ENCODE peak calls at places on chromosomes 1 and 21, in four cellular contexts. One of them, this sample, is unnamed.

GRCh38 chr1:236002025-236002390 is 62.9 kb downstream of the NID1 start:
- DNase-seq in neural progenitor cell: no peak
- DNase-seq in MM.1S: no peak
- DNase-seq in HCT116: no peak
- DNase-seq in this sample: no peak

GRCh38 chr1:4318720-4319119 is 335.7 kb upstream of the AJAP1 start:
- DNase-seq in neural progenitor cell: no peak
- DNase-seq in MM.1S: no peak
- DNase-seq in HCT116: no peak
- DNase-seq in this sample: no peak

GRCh38 chr1:169339773-169340172 is 27.8 kb downstream of the NME7 start:
- DNase-seq in neural progenitor cell: no peak
- DNase-seq in MM.1S: no peak
- DNase-seq in HCT116: no peak
- DNase-seq in this sample: no peak

GRCh38 chr21:19490481-19490880 is 1086.9 kb upstream of the TMPRSS15 start:
- DNase-seq in neural progenitor cell: no peak
- DNase-seq in MM.1S: no peak
- DNase-seq in HCT116: no peak
- DNase-seq in this sample: no peak

GRCh38 chr1:199313444-199313843 is 674.6 kb downstream of the PTPRC start:
- DNase-seq in neural progenitor cell: no peak
- DNase-seq in MM.1S: no peak
- DNase-seq in HCT116: no peak
- DNase-seq in this sample: no peak

GRCh38 chr1:111928531-111928930 is 60.9 kb downstream of the KCND3 start:
- DNase-seq in neural progenitor cell: no peak
- DNase-seq in MM.1S: no peak
- DNase-seq in HCT116: no peak
- DNase-seq in this sample: no peak

GRCh38 chr1:42807056-42807668 is 9.8 kb upstream of the ERMAP start:
- DNase-seq in neural progenitor cell: no peak
- DNase-seq in MM.1S: no peak
- DNase-seq in HCT116: no peak
- DNase-seq in this sample: no peak

GRCh38 chr1:3247521-3248031 is 178.6 kb downstream of the PRDM16 start:
- DNase-seq in neural progenitor cell: peak; percentile 60
- DNase-seq in MM.1S: no peak
- DNase-seq in HCT116: no peak
- DNase-seq in this sample: no peak

GRCh38 chr1:29236993-29237905 is 927 bp downstream of the PTPRU start:
- DNase-seq in neural progenitor cell: peak; percentile 77
- DNase-seq in MM.1S: no peak
- DNase-seq in HCT116: no peak
- DNase-seq in this sample: peak; percentile 79

GRCh38 chr1:199029401-199029800 is 390.6 kb downstream of the PTPRC start:
- DNase-seq in neural progenitor cell: no peak
- DNase-seq in MM.1S: no peak
- DNase-seq in HCT116: no peak
- DNase-seq in this sample: no peak

DNA sequence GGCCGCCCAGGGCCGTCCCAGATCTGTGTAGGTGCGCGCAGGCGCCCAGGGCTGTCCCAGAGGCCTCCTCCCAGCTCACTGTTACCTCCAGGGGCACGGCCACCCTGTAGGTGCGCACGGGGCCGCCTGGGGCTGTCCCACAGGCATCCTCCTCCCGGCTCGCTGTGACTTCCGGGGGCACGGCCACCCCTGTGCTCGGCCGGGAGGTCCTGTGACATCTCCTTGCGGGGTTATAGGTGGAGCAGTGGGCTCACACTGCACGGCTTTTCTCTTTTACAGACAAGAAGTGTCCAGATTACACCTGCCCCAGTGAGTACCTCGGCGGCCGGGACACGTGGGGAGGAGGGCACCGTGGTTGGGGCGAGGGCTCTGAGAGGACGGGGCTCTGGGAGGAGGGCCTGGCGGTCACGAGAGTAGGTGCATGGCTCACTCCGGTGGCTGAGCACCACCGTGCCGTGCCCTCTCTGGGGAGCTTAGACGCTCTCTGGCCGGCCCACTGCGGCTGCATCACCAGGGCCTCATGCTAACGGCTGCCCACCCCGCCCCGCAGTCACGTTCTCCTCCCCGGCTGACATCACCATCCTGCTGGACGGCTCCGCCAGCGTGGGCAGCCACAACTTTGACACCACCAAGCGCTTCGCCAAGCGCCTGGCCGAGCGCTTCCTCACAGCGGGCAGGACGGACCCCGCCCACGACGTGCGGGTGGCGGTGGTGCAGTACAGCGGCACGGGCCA is 21.4 kb downstream of the COL6A1 start:
- DNase-seq in neural progenitor cell: no peak
- DNase-seq in MM.1S: no peak
- DNase-seq in HCT116: no peak
- DNase-seq in this sample: no peak
- TF ChIP-seq EZH2phosphoT487 in neural progenitor cell: no peak
- TF ChIP-seq EZH2phosphoT487 in MM.1S: no peak
- TF ChIP-seq EZH2phosphoT487 in HCT116: no peak
- TF ChIP-seq EZH2phosphoT487 in this sample: no peak

DNA sequence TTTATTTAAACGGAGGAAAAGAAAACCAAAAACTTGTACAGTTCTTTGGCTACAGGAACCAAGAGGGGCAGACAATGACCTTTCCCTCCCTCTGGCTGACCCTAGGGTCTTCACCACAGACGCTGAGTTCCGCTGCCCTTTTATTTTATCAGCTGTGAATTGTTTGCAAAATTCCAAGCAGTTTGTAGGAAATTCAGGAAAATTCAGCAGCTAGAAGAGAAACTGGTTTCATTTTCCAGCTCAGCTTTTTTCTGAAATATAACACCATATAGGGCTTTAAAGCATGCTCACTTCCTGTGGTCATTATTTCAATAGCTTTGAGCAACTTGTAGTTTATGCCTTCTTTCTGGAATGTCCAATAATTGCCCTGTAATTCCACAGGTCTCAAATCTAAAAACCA is 5.5 kb upstream of the PIK3R3 start:
- DNase-seq in neural progenitor cell: no peak
- DNase-seq in MM.1S: no peak
- DNase-seq in HCT116: no peak
- DNase-seq in this sample: no peak
- TF ChIP-seq EZH2phosphoT487 in neural progenitor cell: no peak
- TF ChIP-seq EZH2phosphoT487 in MM.1S: no peak
- TF ChIP-seq EZH2phosphoT487 in HCT116: no peak
- TF ChIP-seq EZH2phosphoT487 in this sample: no peak

DNA sequence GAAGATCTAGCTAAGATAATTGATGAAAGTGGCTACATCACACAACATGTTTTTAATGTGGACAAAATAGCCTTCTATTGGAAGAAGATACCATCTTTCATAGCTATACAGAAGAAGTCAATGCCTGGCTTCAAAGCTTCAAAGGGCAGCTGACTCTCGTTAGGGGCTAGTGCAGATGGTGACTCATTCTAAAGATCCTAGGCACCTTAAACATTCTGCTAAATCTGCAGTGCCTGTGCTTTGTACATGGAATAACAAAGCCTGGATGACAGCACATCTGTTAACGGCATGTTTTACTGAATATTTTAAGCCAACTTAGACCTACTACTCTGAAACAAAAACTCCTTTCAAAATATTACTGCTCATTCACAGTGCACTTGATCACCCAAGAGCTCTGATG is 65.6 kb upstream of the USP24 start:
- DNase-seq in neural progenitor cell: no peak
- DNase-seq in MM.1S: no peak
- DNase-seq in HCT116: no peak
- DNase-seq in this sample: no peak
- TF ChIP-seq EZH2phosphoT487 in neural progenitor cell: no peak
- TF ChIP-seq EZH2phosphoT487 in MM.1S: no peak
- TF ChIP-seq EZH2phosphoT487 in HCT116: no peak
- TF ChIP-seq EZH2phosphoT487 in this sample: no peak

DNA sequence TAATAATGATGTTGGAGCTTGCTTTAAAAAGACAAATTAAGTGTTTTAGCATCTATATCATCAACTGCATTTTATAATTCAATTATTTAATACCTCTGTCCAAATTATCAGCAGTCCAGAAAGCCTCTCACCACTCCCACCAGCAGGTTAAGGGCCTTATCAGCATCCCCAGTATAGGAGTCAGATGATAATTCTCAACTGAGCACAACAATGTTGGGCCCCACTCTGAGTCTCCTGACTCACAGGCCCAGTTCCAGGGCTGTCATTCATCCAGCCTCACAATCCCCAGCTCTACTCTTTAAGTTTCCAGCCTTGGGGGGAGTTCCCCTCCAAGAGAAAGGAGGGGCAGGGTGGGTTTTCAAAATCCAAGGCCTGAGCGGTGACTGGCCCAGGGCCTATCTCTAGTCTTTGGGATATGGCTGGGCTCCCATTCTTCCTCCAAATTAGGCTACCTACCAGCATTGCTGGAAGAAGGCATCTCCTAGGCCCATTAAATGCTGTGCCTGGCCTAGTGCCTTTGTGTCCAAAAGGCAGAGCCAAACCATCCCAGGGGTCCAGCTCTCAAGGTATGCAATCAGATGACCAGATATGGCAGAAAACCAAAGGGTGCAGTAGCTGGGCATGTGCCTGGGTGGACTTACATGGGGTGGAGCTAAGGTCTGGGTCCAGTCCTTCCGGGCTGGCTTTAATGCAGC is 134.1 kb downstream of the GLUL start:
- DNase-seq in neural progenitor cell: no peak
- DNase-seq in MM.1S: no peak
- DNase-seq in HCT116: no peak
- DNase-seq in this sample: no peak
- TF ChIP-seq EZH2phosphoT487 in neural progenitor cell: no peak
- TF ChIP-seq EZH2phosphoT487 in MM.1S: no peak
- TF ChIP-seq EZH2phosphoT487 in HCT116: no peak
- TF ChIP-seq EZH2phosphoT487 in this sample: no peak

GRCh38 chr1:179447489-179447888 is 81.7 kb downstream of the AXDND1 start:
- DNase-seq in neural progenitor cell: peak; percentile 29
- DNase-seq in MM.1S: peak; percentile 18
- DNase-seq in HCT116: peak; percentile 12
- DNase-seq in this sample: no peak
- TF ChIP-seq EZH2phosphoT487 in neural progenitor cell: no peak
- TF ChIP-seq EZH2phosphoT487 in MM.1S: no peak
- TF ChIP-seq EZH2phosphoT487 in HCT116: no peak
- TF ChIP-seq EZH2phosphoT487 in this sample: no peak

DNA sequence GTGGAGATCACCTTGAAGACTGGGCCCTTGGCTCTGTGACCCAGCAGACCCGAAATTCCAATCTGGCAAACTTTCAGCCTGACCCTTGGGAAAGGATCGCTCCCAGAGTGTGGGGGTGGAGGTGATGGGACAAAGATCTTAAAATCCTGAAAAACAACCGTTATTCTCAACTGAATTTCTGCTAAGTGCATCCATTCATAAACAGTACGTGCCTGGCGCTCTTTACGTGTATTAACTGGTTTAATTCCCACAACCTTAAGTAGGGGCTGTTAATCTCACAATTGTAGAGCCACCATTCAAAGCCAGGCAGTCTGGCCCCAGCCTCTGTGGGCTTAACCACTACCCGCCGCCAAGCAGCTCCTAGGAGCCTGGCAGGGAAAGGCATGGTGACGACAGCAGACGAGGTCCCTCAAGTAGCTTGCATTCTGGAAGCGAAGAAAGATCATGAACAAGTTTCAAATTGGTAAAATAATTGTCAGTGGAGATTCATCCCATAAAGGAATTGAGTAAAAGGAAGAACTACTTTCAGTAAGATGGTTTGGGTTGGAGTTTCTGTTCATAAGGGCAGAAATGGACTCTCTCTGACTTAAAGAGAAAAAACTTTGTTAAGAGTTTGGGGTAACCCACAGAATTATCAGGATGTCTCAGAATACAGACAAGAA is 11.4 kb upstream of the RGS16 start:
- DNase-seq in neural progenitor cell: peak; percentile 86
- DNase-seq in MM.1S: no peak
- DNase-seq in HCT116: no peak
- DNase-seq in this sample: peak; percentile 38
- TF ChIP-seq EZH2phosphoT487 in neural progenitor cell: no peak
- TF ChIP-seq EZH2phosphoT487 in MM.1S: no peak
- TF ChIP-seq EZH2phosphoT487 in HCT116: no peak
- TF ChIP-seq EZH2phosphoT487 in this sample: no peak

This sample was measured in SK-N-SH.